ENCODE peak calls at places on chromosomes 3 and 15, in four cellular contexts. Q is foreskin keratinocyte; W is breast epithelium; V is CD8-positive, alpha-beta T cell. F is an unnamed sample.

GRCh38 chr3:135310317-135310716 is 515.3 kb downstream of the EPHB1 start:
- DNase-seq in W (no peak), Q (no peak), V (no peak), F (no peak)

GRCh38 chr3:52022323-52023100 is 26.8 kb upstream of the RPL29 start:
- DNase-seq in Q (no peak), V (no peak), W (no peak), F (no peak)

GRCh38 chr3:49787182-49787464 is 781 bp upstream of the IP6K1 start:
- DNase-seq in W (no peak), V (no peak), Q (no peak), F (no peak)

GRCh38 chr3:9229886-9230285 is 19.6 kb downstream of the SRGAP3 start:
- DNase-seq in Q (no peak), W (no peak), V (no peak), F (no peak)

GRCh38 chr3:134334231-134334900 is 39.9 kb downstream of the AMOTL2 start:
- DNase-seq in V (no peak), W (peak), Q (no peak), F (no peak)

GRCh38 chr3:135623558-135623957 is 342.0 kb upstream of the PPP2R3A start:
- DNase-seq in V (no peak), Q (no peak), W (no peak), F (no peak)

GRCh38 chr3:49199900-49200281 is 28.5 kb downstream of the KLHDC8B start:
- DNase-seq in V (no peak), Q (no peak), W (no peak), F (no peak)

GRCh38 chr3:50539356-50539838 is 28.1 kb downstream of the C3orf18 start:
- DNase-seq in Q (no peak), W (no peak), V (no peak), F (no peak)

GRCh38 chr3:194871143-194871863 is 185.6 kb downstream of the FAM43A start:
- DNase-seq in W (peak), Q (peak), V (no peak), F (peak)

GRCh38 chr3:60584250-60584649 is 667.0 kb downstream of the FHIT start:
- DNase-seq in W (no peak), V (no peak), Q (no peak), F (no peak)

GRCh38 chr3:55439657-55440405 is 47.3 kb downstream of the WNT5A start:
- DNase-seq in W (no peak), Q (no peak), V (no peak), F (no peak)

GRCh38 chr15:96347181-96348111 is 16.9 kb downstream of the NR2F2 start:
- DNase-seq in V (no peak), W (no peak), Q (no peak), F (no peak)

GRCh38 chr15:33565099-33565498 is 254.3 kb downstream of the RYR3 start:
- DNase-seq in V (no peak), W (no peak), Q (no peak), F (peak)

DNA sequence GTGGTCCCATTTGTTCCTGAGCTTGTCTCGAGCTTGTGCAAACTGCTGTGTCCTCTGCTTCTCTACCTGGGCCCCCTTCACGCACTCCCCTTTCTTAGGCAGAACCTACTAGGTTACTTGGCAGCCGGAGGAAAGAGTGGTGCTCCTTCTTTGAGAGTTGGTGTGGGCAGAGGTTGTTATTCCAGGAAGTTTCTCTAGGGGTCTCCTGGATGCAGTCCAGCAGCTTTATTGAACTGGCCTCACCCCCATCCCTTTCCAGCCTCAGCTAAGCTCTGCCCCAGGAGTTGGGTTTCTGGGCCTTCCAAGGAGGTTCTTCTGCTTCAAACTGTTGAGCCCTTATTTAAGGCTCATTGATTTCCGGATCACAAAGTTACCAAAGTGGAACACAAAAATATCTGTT is 103.2 kb downstream of the C3orf70 start:
- DNase-seq in Q (no peak), V (no peak), W (no peak), F (no peak)
- TF ChIP-seq CTCF in Q (no peak), V (no peak), W (no peak), F (no peak)

GRCh38 chr15:39431371-39431770 is 149.5 kb upstream of the THBS1 start:
- DNase-seq in V (no peak), Q (no peak), W (no peak), F (no peak)

GRCh38 chr15:39429898-39430357 is 151.0 kb upstream of the THBS1 start:
- DNase-seq in W (no peak), V (no peak), Q (peak), F (peak)

GRCh38 chr15:39430389-39430788 is 150.5 kb upstream of the THBS1 start:
- DNase-seq in Q (no peak), V (no peak), W (no peak), F (no peak)

GRCh38 chr15:39426552-39427532 is 154.0 kb upstream of the THBS1 start:
- DNase-seq in W (no peak), Q (no peak), V (peak), F (no peak)

GRCh38 chr15:39427705-39428104 is 153.2 kb upstream of the THBS1 start:
- DNase-seq in V (no peak), W (no peak), Q (no peak), F (no peak)
- TF ChIP-seq CTCF in V (no peak), W (no peak), Q (no peak), F (no peak)

GRCh38 chr3:38528457-38528856 is 32.3 kb downstream of the EXOG start:
- DNase-seq in W (no peak), V (no peak), Q (no peak), F (no peak)
- TF ChIP-seq CTCF in W (no peak), V (no peak), Q (peak), F (no peak)

GRCh38 chr3:125045965-125046364 is 9.8 kb downstream of the HEG1 start:
- DNase-seq in Q (peak), V (no peak), W (no peak), F (no peak)
- TF ChIP-seq CTCF in Q (peak), V (no peak), W (no peak), F (no peak)

GRCh38 chr15:29102911-29103824 is 166.5 kb downstream of the NSMCE3 start:
- DNase-seq in V (peak), W (no peak), Q (no peak), F (no peak)

GRCh38 chr15:29106116-29106515 is 163.5 kb downstream of the NSMCE3 start:
- DNase-seq in V (no peak), W (no peak), Q (no peak), F (no peak)

GRCh38 chr15:29105151-29105785 is 164.4 kb downstream of the NSMCE3 start:
- DNase-seq in W (no peak), V (peak), Q (no peak), F (no peak)

GRCh38 chr15:29104566-29104880 is 165.1 kb downstream of the NSMCE3 start:
- DNase-seq in W (no peak), V (no peak), Q (no peak), F (no peak)

DNA sequence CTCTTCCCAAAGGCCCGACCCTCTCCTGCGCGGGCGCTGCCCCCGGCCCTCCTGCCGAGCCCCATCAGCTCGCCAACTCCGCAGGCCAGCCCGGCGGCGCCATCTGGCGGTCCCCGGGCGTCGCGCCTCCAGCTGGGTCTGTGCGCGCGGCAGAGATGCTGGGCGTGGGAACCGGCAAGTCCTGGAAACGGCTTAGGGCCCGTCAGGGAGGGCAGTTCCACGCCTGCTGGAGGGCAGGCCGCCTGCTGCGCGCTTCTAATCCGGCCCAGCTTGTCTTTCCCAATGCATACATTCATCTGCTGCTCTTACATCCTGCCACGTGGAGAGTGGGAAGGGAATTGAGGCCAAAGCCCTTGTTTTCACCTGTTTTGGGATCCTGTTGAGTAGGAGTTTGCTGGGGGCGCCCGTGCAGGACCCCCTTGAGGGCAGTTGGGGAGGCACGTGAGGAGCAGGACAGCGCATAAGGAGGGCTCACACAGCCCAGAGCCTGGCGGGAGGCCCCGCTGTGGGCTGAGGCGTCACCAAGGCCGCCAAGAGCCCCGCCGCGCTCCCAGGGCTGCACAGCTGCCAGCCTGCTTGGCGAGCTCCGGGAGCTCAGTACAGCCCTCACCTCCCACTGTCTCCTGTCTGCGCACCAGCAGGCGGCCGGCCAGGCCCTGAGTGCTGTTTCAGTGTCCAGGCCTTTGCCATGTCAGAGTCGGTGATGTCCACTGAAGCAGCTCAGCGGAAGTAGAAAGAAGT is 165.6 kb downstream of the NSMCE3 start:
- DNase-seq in Q (peak), W (peak), V (peak), F (peak)
- TF ChIP-seq CTCF in Q (peak), W (peak), V (peak), F (no peak)

DNA sequence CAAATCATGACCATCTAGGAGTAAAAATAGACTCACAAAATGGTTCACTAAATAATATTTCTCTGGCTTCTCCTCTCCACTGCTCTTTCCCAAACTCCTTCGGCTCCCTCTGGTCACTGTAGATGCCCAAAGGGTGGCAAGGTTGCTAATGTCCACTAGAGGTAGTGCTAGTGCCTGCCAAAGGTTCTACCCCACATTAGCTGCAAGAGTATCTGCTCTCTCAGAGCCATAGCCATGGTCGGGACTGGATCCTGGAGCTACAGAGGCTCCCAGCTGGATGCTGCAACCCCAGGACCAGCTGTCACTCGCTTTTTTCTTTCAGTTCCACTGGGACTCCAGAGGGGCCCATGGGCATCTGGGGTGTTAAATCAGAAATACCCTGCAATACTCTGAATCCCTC is 8.5 kb downstream of the HTR3D start:
- DNase-seq in Q (peak), V (no peak), W (no peak), F (no peak)
- TF ChIP-seq CTCF in Q (peak), V (no peak), W (no peak), F (peak)

GRCh38 chr3:39260318-39260717 is 19.5 kb downstream of the CX3CR1 start:
- DNase-seq in W (no peak), V (no peak), Q (no peak), F (no peak)

GRCh38 chr3:39263576-39263975 is 16.3 kb downstream of the CX3CR1 start:
- DNase-seq in V (no peak), W (no peak), Q (no peak), F (no peak)

GRCh38 chr3:39261726-39262125 is 18.1 kb downstream of the CX3CR1 start:
- DNase-seq in Q (no peak), W (no peak), V (no peak), F (no peak)

GRCh38 chr3:39262842-39263241 is 17.0 kb downstream of the CX3CR1 start:
- DNase-seq in V (no peak), Q (no peak), W (no peak), F (no peak)

GRCh38 chr3:39260957-39261356 is 18.9 kb downstream of the CX3CR1 start:
- DNase-seq in V (peak), Q (peak), W (peak), F (peak)
- TF ChIP-seq CTCF in V (peak), Q (peak), W (peak), F (peak)

GRCh38 chr15:51536965-51537574 is 85.5 kb downstream of the DMXL2 start:
- DNase-seq in V (no peak), W (no peak), Q (peak), F (no peak)
- TF ChIP-seq CTCF in V (no peak), W (no peak), Q (peak), F (peak)

GRCh38 chr15:71107501-71107815 is 7.8 kb upstream of the THSD4 start:
- DNase-seq in W (no peak), V (no peak), Q (peak), F (no peak)
- TF ChIP-seq CTCF in W (no peak), V (no peak), Q (no peak), F (no peak)

GRCh38 chr3:82012775-82013174 is 251.3 kb upstream of the GBE1 start:
- DNase-seq in W (no peak), Q (no peak), V (no peak), F (no peak)
- TF ChIP-seq CTCF in W (no peak), Q (peak), V (no peak), F (peak)

F was measured in PC-9.